ENCODE peak calls at places on chromosomes 2 and 18, in four cellular contexts. H is adrenal gland, X is choroid plexus epithelial cell, L is coronary artery. N is an unnamed sample.

GRCh38 chr2:11716689-11717321 is 29.6 kb upstream of the LPIN1 start:
- DNase-seq in H (no peak), X (peak), L (no peak), N (no peak)

GRCh38 chr2:164046040-164046439 is 310.2 kb upstream of the FIGN start:
- DNase-seq in H (no peak), X (no peak), L (no peak), N (no peak)

GRCh38 chr2:11812466-11813100 is 66.2 kb downstream of the LPIN1 start:
- DNase-seq in H (no peak), X (no peak), L (no peak), N (no peak)

GRCh38 chr2:69933839-69934613 is 19.1 kb downstream of the MXD1 start:
- DNase-seq in H (peak), X (peak), L (no peak), N (no peak)

GRCh38 chr18:49646864-49647263 is 85.0 kb downstream of the LIPG start:
- DNase-seq in H (no peak), X (no peak), L (peak), N (no peak)

GRCh38 chr2:219155054-219155644 is 5.5 kb downstream of the NHEJ1 start:
- DNase-seq in H (no peak), X (peak), L (no peak), N (no peak)

GRCh38 chr2:213238753-213239591 is 45.3 kb upstream of the SPAG16 start:
- DNase-seq in H (no peak), X (peak), L (no peak), N (no peak)

GRCh38 chr2:209988010-209988409 is 14.4 kb upstream of the RPE start:
- DNase-seq in H (no peak), X (no peak), L (no peak), N (no peak)

GRCh38 chr18:27750014-27750413 is 426.9 kb downstream of the CDH2 start:
- DNase-seq in H (peak), X (peak), L (no peak), N (no peak)

GRCh38 chr2:204825054-204825453 is 279.8 kb downstream of the PARD3B start:
- DNase-seq in H (no peak), X (peak), L (no peak), N (no peak)

GRCh38 chr2:211869134-211869533 is 669.5 kb downstream of the ERBB4 start:
- DNase-seq in H (no peak), X (no peak), L (no peak), N (no peak)

GRCh38 chr2:171530378-171530777 is 8.1 kb downstream of the CYBRD1 start:
- DNase-seq in H (no peak), X (no peak), L (no peak), N (no peak)

GRCh38 chr2:160289803-160290202 is 89.7 kb upstream of the ITGB6 start:
- DNase-seq in H (no peak), X (peak), L (no peak), N (no peak)

GRCh38 chr2:96161785-96162367 is 16.6 kb upstream of the DUSP2 start:
- DNase-seq in H (no peak), X (peak), L (no peak), N (no peak)

GRCh38 chr18:59878644-59879043 is 21.2 kb upstream of the PMAIP1 start:
- DNase-seq in H (no peak), X (peak), L (no peak), N (peak)

GRCh38 chr2:68320118-68320641 is 431 bp upstream of the CNRIP1 start:
- DNase-seq in H (no peak), X (peak), L (no peak), N (no peak)

GRCh38 chr2:191862371-191862770 is 15.5 kb upstream of the CAVIN2 start:
- DNase-seq in H (no peak), X (no peak), L (no peak), N (no peak)

GRCh38 chr2:239942090-239942489 is 83.1 kb downstream of the NDUFA10 start:
- DNase-seq in H (no peak), X (no peak), L (no peak), N (no peak)

GRCh38 chr2:48771241-48772014 is 15.9 kb upstream of the LHCGR start:
- DNase-seq in H (no peak), X (no peak), L (no peak), N (no peak)

GRCh38 chr18:55079481-55080350 is 120.5 kb upstream of the CCDC68 start:
- DNase-seq in H (no peak), X (peak), L (no peak), N (no peak)

GRCh38 chr18:74635202-74635969 is 37.7 kb downstream of the ZNF407 start:
- DNase-seq in H (no peak), X (no peak), L (no peak), N (no peak)

GRCh38 chr2:10978112-10978670 is 66.5 kb downstream of the KCNF1 start:
- DNase-seq in H (no peak), X (no peak), L (no peak), N (no peak)

GRCh38 chr2:46434851-46435273 is 44.5 kb upstream of the TMEM247 start:
- DNase-seq in H (no peak), X (peak), L (no peak), N (no peak)

GRCh38 chr18:76490701-76491171 is 4.3 kb downstream of the ZNF516 start:
- DNase-seq in H (no peak), X (no peak), L (no peak), N (no peak)

GRCh38 chr2:236579746-236580315 is 10.2 kb downstream of the ACKR3 start:
- DNase-seq in H (no peak), X (no peak), L (no peak), N (no peak)

GRCh38 chr2:71919701-71920100 is 228.0 kb downstream of the CYP26B1 start:
- DNase-seq in H (no peak), X (no peak), L (no peak), N (no peak)

GRCh38 chr2:424306-425172 is 136.6 kb upstream of the ALKAL2 start:
- DNase-seq in H (no peak), X (peak), L (no peak), N (peak)

GRCh38 chr2:231482806-231483391 is 18.6 kb upstream of the NCL start:
- DNase-seq in H (peak), X (peak), L (peak), N (peak)

GRCh38 chr2:31382452-31383120 is 32.0 kb downstream of the XDH start:
- DNase-seq in H (no peak), X (peak), L (peak), N (peak)

GRCh38 chr2:207167129-207167923 is 1.6 kb upstream of the KLF7 start:
- DNase-seq in H (peak), X (peak), L (no peak), N (no peak)

GRCh38 chr2:181999911-182000310 is 14.3 kb downstream of the PPP1R1C start:
- DNase-seq in H (no peak), X (no peak), L (no peak), N (no peak)

GRCh38 chr2:157466764-157467163 is 22.9 kb upstream of the CYTIP start:
- DNase-seq in H (no peak), X (no peak), L (no peak), N (no peak)

GRCh38 chr2:214378455-214379103 is 32.3 kb upstream of the VWC2L start:
- DNase-seq in H (no peak), X (no peak), L (no peak), N (no peak)

GRCh38 chr2:118738524-118739308 is 108.7 kb downstream of the EN1 start:
- DNase-seq in H (peak), X (peak), L (no peak), N (no peak)

GRCh38 chr2:6957910-6958615 is 40.9 kb downstream of the RNF144A start:
- DNase-seq in H (peak), X (peak), L (no peak), N (peak)

GRCh38 chr2:78063246-78064020 is 541.3 kb upstream of the LRRTM4 start:
- DNase-seq in H (no peak), X (no peak), L (no peak), N (no peak)

GRCh38 chr2:26772064-26773001 is 8.2 kb downstream of the SLC35F6 start:
- DNase-seq in H (peak), X (peak), L (peak), N (no peak)

GRCh38 chr2:106885981-106886915 is at the start of gene ST6GAL2:
- DNase-seq in H (no peak), X (peak), L (peak), N (peak)

GRCh38 chr2:122341007-122341406 is 585.6 kb downstream of the TSN start:
- DNase-seq in H (no peak), X (no peak), L (no peak), N (no peak)

GRCh38 chr2:122340246-122340645 is 584.8 kb downstream of the TSN start:
- DNase-seq in H (no peak), X (no peak), L (no peak), N (no peak)

GRCh38 chr2:122338000-122338399 is 582.5 kb downstream of the TSN start:
- DNase-seq in H (no peak), X (no peak), L (no peak), N (no peak)
- TF ChIP-seq CTCF in H (no peak), X (no peak), L (no peak), N (no peak)

DNA sequence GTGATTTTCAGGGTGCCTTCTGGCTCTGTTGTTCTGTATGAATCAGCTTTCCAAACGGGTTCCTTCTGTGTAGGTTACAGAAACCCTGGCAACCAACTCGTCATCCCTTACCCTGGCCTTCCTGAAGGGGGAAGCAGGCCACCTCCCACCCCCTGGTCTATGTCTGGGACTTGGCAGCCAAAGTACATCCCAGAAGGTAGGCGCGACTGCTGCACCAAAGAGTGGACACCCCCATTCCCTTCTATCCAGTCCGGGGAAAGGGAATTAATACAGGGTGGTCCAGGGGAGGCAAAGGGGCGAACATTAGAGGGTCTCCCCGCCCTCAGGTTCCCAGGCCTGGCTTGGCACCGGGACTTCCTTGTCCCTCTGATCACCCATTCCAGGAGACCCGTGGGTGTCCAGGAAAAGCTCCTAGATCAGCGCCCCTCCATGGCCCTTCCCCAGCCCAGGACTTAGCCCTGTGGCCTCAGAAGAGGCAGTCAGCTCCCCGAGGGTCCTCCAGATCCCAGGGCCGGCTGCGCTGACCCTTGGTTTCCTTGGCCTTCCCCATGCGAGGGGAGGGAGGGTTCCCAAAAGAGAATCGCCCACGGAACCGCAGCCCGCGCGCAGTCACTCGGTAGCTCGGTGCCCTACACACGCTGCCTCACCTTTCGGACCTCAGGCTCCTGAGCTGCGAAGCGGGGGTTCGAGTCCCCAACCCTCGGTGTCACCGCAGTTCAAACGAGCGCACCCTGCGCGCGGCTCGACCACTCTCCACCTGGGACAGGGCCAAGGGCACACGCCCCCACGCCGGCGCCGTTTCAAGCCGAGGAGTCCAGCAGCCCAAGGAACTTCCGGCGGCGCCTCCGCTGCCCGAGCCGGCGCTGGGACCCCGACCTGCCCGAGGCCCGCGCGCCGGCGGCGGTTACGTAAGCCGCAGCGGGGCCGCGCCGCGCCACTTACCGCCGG is at the start of gene PER2:
- DNase-seq in H (peak), X (peak), L (peak), N (no peak)
- TF ChIP-seq CTCF in H (no peak), X (peak), L (no peak), N (peak)

DNA sequence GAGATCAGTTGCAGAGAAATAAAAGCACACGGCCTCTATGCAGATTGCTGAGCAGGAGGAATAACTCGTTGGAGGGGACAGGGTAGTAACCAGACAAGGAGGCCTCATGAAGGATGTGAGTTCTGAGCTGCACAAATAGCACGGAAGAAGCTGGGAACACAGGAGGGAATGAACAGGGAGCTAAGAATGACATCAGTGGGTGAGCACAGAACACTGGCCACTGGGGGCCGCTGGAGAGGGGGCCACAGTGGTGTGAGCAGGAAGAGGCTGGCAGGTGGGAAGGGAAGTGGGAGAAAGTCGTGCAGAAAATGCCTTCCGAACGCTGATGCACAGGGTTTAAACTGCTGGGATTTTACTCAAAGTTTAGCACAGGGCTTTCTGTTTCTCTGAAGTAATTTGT is 61.0 kb downstream of the ZAP70 start:
- DNase-seq in H (no peak), X (peak), L (no peak), N (no peak)
- TF ChIP-seq CTCF in H (no peak), X (peak), L (no peak), N (peak)

GRCh38 chr2:233686967-233687366 is 5.3 kb downstream of the UGT1A7 start:
- DNase-seq in H (no peak), X (no peak), L (no peak), N (no peak)
- TF ChIP-seq CTCF in H (no peak), X (no peak), L (no peak), N (no peak)

GRCh38 chr2:143716527-143716926 is 587.3 kb downstream of the ARHGAP15 start:
- DNase-seq in H (no peak), X (peak), L (no peak), N (no peak)
- TF ChIP-seq CTCF in H (no peak), X (no peak), L (no peak), N (no peak)

DNA sequence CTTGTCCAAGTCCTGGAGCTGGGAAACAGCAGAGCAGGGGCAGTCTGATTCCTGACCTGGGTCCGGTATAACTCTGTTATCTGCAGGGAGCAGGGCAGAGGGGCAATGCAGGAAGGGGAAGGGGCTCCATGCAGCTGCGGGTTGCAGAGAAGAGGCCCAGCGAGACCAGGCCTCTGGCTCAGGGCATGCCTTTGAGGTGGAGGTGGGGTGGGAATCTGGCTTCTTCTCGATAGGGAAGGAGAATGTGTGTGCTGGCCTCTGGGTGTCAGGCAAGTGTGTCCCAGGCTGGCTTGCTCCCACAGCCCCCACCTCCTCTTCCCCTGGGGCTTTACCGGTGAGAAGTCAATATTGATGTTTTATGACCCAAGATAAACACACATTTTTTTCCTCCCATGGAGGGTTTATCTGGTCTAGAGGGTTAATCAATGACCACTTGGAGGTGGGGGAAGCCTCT is 187.1 kb upstream of the HAAO start:
- DNase-seq in H (no peak), X (no peak), L (no peak), N (no peak)
- TF ChIP-seq CTCF in H (no peak), X (peak), L (no peak), N (no peak)

GRCh38 chr18:5106730-5107129 is 90.3 kb downstream of the AKAIN1 start:
- DNase-seq in H (no peak), X (no peak), L (no peak), N (no peak)
- TF ChIP-seq CTCF in H (no peak), X (no peak), L (no peak), N (peak)

DNA sequence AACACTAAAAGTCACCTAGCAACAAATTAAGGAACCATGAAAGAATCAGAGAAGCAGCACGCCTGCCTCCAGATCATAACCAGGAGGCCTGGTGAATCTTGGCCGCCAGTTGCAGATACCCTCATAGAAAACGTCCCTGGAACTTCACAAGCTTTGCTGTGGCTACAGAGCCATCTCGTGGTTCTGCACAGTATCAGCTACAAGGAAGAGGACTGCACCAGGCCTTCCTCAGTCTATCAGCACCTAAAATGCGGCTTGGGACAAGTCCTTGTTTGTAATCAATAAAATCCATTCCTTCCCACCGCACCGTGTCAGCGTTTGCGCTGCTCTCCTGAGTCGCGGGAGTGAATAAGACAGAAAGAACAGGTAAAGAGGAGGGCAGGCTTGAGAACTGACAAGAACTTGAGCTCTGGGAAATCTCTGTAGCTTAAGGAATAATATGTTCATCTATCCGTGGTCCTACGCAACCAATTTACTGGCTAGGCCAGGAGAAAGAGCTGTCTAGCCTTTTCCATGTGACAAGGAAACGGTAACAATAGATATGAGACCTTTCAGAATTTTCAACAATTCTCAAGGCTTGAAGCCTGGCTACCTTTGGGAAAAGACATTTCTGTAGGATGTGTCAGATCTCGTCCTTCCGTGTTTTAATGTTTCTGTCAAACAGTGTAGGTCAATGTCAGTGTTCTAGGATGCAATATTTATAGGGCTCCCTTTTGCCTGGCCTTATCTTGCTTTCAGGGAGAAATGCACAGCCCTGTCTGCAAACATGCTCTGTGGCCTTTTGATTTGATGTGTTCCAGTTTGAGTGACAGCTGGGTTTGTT is 128.5 kb upstream of the RAB12 start:
- DNase-seq in H (peak), X (peak), L (no peak), N (peak)
- TF ChIP-seq CTCF in H (peak), X (peak), L (no peak), N (peak)

N was measured in osteocyte.